ENCODE peak calls at places on chromosome 4, in five cellular contexts. C, U, B, A and F are unnamed samples.
A peak's percentile ranks its signal among the peaks of the same experiment; 100 is the strongest.

GRCh38 chr4:140595065-140595464 is 26.3 kb upstream of the UCP1 start:
- DNase-seq in B (peak; percentile 65), A (peak; percentile 12), C (no peak), U (no peak), F (peak; percentile 77)

GRCh38 chr4:1787411-1788077 is 5.5 kb upstream of the FGFR3 start:
- DNase-seq in A (no peak), C (no peak), B (no peak), U (no peak), F (no peak)

GRCh38 chr4:161303551-161303950 is 860.2 kb downstream of the FSTL5 start:
- DNase-seq in B (no peak), A (no peak), C (no peak), U (no peak), F (no peak)

GRCh38 chr4:90209922-90210321 is 82.7 kb downstream of the CCSER1 start:
- DNase-seq in B (no peak), A (no peak), C (no peak), U (no peak), F (no peak)

GRCh38 chr4:123234966-123235365 is 161.6 kb upstream of the SPRY1 start:
- DNase-seq in U (no peak), C (no peak), B (peak; percentile 67), A (no peak), F (no peak)

GRCh38 chr4:1398686-1399507 is 7.3 kb downstream of the NKX1-1 start:
- DNase-seq in U (no peak), A (no peak), C (no peak), B (no peak), F (no peak)

GRCh38 chr4:124322234-124322831 is 390.2 kb downstream of the ANKRD50 start:
- DNase-seq in U (no peak), B (peak; percentile 79), A (peak; percentile 53), C (peak; percentile 17), F (no peak)

GRCh38 chr4:58313444-58313843 is 1203.3 kb upstream of the IGFBP7 start:
- DNase-seq in B (no peak), U (no peak), C (no peak), A (no peak), F (no peak)

GRCh38 chr4:2354760-2355159 is 63.7 kb downstream of the ZFYVE28 start:
- DNase-seq in U (no peak), C (no peak), B (no peak), A (no peak), F (no peak)

GRCh38 chr4:110510955-110511544 is 35.1 kb downstream of the ENPEP start:
- DNase-seq in C (peak; percentile 58), U (no peak), A (peak; percentile 64), B (peak; percentile 91), F (no peak)

GRCh38 chr4:186170966-186171365 is 20.4 kb upstream of the CYP4V2 start:
- DNase-seq in B (no peak), U (no peak), C (no peak), A (no peak), F (no peak)

GRCh38 chr4:186169333-186169941 is 21.9 kb upstream of the CYP4V2 start:
- DNase-seq in C (no peak), U (no peak), B (no peak), A (no peak), F (no peak)

GRCh38 chr4:186172551-186172950 is 18.8 kb upstream of the CYP4V2 start:
- DNase-seq in C (no peak), B (no peak), U (no peak), A (no peak), F (no peak)

GRCh38 chr4:186168750-186169149 is 22.6 kb upstream of the CYP4V2 start:
- DNase-seq in A (no peak), U (no peak), C (no peak), B (no peak), F (no peak)

GRCh38 chr4:186169942-186170802 is 21.2 kb upstream of the CYP4V2 start:
- DNase-seq in U (no peak), A (no peak), B (no peak), C (no peak), F (no peak)
- H2BK12ac ChIP-seq in U (peak overlapping the region; percentile 28), A (no peak overlapping the region), B (no peak overlapping the region), C (no peak overlapping the region), F (no peak overlapping the region)

DNA sequence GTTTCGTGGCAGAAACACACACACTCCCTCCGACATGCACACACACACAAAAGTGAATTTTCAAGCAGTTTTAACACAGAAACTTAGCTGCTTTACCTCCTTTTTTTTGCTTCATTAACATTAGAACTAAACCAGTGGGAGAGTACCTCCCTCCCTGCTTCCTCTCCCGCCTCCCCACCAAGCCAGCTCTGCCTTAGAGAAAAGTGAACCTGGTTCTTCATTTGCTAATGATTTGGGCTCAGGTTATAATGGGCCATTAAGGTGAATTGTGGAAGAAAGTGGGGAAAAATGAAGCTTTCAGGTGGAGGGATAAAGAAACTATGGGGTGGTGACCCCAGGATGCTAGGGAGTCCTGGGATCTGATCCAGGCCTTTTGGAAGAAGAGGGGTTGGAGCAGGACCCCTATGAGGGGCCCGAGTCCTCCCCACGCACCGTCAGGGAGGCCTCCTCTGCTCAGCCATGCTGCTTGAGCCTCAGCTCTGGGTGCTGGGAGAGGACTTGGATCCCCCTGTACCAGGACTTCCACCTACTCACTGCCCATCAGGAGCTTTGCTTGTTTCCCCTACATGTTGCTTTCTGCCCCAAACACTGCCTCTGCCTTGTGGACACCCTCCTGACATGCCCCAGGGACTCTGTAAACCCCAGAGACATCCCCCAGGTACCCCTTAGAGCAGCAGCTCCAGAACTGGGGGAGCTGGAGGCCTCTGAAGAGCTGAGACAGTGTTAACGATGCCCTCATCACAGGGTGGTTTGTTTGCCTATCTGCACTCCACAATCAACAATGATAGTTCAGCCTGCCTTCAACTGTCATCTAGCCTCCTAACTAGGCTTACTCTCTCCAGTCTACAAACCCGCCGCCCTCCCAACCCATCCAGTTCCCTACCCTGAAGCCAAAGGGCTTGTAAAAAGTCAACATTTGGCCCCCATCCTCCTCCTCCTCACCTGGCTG is 6.5 kb upstream of the JADE1 start:
- DNase-seq in C (no peak), U (no peak), A (no peak), B (no peak), F (peak; percentile 74)
- H3K27ac ChIP-seq in C (no peak overlapping the region), U (peak overlapping the region; percentile 84), A (no peak overlapping the region), B (no peak overlapping the region), F (peak overlapping the region; percentile 8)

DNA sequence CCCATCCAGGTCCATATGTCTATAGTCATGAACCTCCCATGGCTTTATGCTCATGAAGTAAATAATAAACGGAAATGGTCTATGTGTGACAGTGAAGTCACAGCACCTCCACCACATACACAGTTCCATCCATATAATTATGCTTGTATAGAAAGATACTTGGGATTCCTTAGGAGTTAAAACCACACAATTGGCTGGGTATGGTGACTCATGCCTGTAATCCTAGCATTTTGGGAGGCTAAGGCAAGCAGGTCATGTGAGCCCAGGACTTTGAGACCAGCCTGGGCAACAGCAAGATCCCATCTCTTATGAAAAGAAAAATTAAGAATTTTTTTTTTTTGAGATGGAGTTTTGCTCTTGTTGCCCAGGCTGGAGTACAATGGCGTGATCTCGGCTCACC is 55.6 kb upstream of the RBM47 start:
- DNase-seq in U (no peak), B (peak; percentile 80), C (no peak), A (peak; percentile 54), F (no peak)
- H2AFZ ChIP-seq in U (no peak overlapping the region), B (no peak overlapping the region), C (no peak overlapping the region), A (no peak overlapping the region), F (no peak overlapping the region)

GRCh38 chr4:22363071-22363470 is 152.8 kb downstream of the ADGRA3 start:
- DNase-seq in A (no peak), C (no peak), B (no peak), U (no peak), F (no peak)
- H2BK12ac ChIP-seq in A (no peak overlapping the region), C (no peak overlapping the region), B (no peak overlapping the region), U (no peak overlapping the region), F (no peak overlapping the region)

DNA sequence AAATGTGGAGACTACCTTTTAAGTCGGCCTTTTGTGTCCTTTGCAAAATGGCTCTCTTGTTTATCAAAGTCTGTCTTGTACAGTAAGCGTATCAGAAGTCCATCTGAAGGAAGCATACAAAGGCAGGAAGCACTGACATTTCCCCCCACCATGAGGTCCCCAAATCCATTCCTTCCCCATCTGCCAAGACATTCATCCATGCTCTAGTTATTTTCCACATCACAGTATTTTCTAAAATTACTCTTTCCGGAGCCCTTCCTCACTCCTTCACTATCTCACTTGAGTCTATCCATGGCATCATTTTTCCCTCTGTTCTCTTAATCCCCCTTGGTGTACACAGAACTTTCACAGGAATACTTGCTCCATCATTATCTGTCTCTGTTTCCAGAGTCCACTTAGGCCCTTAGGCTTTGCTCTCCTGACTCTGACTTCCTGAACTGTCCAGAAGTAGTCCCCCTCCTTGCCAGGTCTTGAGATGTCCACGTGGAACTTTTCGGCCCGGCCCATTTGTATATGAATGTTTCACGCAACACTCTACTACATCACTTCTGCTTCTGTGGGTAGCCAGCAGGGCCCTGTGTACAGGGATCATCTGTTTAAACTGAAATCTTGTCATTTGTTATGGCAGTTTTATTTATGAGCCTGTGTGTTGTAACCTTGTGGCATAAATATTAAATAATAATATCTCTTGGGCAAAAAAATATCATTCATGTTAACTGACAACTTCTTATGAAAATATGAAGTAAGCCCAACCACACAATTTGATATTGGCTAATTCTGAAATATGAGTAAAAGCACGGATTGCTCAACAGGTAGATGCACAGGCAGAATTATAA is 2.0 kb downstream of the SEL1L3 start:
- DNase-seq in A (no peak), C (no peak), B (peak; percentile 25), U (no peak), F (no peak)
- H3K27ac ChIP-seq in A (no peak overlapping the region), C (no peak overlapping the region), B (no peak overlapping the region), U (no peak overlapping the region), F (no peak overlapping the region)

GRCh38 chr4:65789850-65790249 is 119.6 kb upstream of the EPHA5 start:
- DNase-seq in A (no peak), B (no peak), U (no peak), C (no peak), F (no peak)

GRCh38 chr4:65789341-65789740 is 119.1 kb upstream of the EPHA5 start:
- DNase-seq in C (no peak), A (no peak), U (no peak), B (no peak), F (no peak)

GRCh38 chr4:65791807-65792308 is 121.6 kb upstream of the EPHA5 start:
- DNase-seq in B (no peak), A (peak; percentile 12), C (peak; percentile 6), U (no peak), F (no peak)

GRCh38 chr4:65791111-65791806 is 121.0 kb upstream of the EPHA5 start:
- DNase-seq in B (no peak), A (no peak), U (no peak), C (no peak), F (no peak)
- H2AFZ ChIP-seq in B (no peak overlapping the region), A (no peak overlapping the region), U (peak overlapping the region; percentile 90), C (peak overlapping the region; percentile 66), F (no peak overlapping the region)

DNA sequence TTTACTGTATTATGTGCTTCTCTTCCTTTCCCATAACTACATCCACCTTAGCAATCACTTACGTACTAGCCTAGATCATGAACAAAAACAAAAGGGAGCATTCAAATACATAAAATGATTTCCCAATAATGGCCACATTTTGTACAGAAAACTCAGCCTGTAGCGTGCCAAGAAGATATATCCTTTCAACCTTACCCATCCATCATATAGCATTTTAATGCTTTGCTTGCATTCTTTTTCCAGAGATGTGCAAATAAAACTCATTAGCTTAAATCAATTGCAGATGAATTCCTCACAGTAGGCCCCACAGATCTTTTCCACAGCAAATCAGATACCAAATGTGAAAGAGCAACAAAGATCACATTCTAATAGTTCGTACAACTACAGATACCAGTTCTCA is 20.8 kb downstream of the GRSF1 start:
- DNase-seq in A (no peak), U (no peak), C (no peak), B (no peak), F (no peak)
- H2BK12ac ChIP-seq in A (no peak overlapping the region), U (no peak overlapping the region), C (no peak overlapping the region), B (no peak overlapping the region), F (no peak overlapping the region)